ENCODE peak calls at places on chromosomes 11 and 22, in nine cellular contexts. S, Y, G, X, L, N, E, T and U are unnamed samples.

GRCh38 chr11:126332221-126332711 is 23.2 kb upstream of the ST3GAL4 start:
- DNase-seq in L (no peak), E (no peak), X (peak; percentile 80), T (peak; percentile 82), N (no peak), S (peak; percentile 50), G (no peak), Y (peak; percentile 58), U (peak; percentile 79)

GRCh38 chr11:62443390-62444201 is 24.8 kb downstream of the SCGB1A1 start:
- DNase-seq in L (no peak), T (no peak), G (no peak), N (no peak), S (no peak), E (peak; percentile 83), X (no peak), Y (peak; percentile 57), U (peak; percentile 25)

GRCh38 chr11:115741376-115741775 is 237.2 kb upstream of the CADM1 start:
- DNase-seq in N (no peak), X (no peak), T (peak; percentile 32), E (no peak), Y (no peak), G (no peak), L (no peak), S (no peak), U (no peak)

GRCh38 chr22:30575859-30576258 is 1.4 kb upstream of the GAL3ST1 start:
- DNase-seq in E (no peak), X (no peak), L (no peak), Y (no peak), S (no peak), T (no peak), G (no peak), N (no peak), U (no peak)

GRCh38 chr11:68340784-68341556 is 28.6 kb downstream of the LRP5 start:
- DNase-seq in L (no peak), X (no peak), N (peak; percentile 13), Y (no peak), G (no peak), E (no peak), T (no peak), S (no peak), U (no peak)

GRCh38 chr11:62108971-62109391 is 14.8 kb upstream of the INCENP start:
- DNase-seq in S (no peak), L (no peak), Y (no peak), X (no peak), G (no peak), E (no peak), T (peak; percentile 54), N (no peak), U (no peak)

GRCh38 chr11:45917286-45917622 is 423 bp downstream of the PEX16 start:
- DNase-seq in Y (no peak), E (no peak), L (no peak), G (no peak), X (no peak), S (no peak), T (no peak), N (no peak), U (no peak)

GRCh38 chr22:44137415-44137814 is 43.3 kb upstream of the PARVG start:
- DNase-seq in E (peak; percentile 33), Y (no peak), T (no peak), N (no peak), X (peak; percentile 23), L (no peak), G (no peak), S (no peak), U (no peak)

GRCh38 chr11:4068962-4069361 is 25.6 kb upstream of the RRM1 start:
- DNase-seq in T (no peak), Y (no peak), E (no peak), S (no peak), L (no peak), X (no peak), G (no peak), N (no peak), U (no peak)

GRCh38 chr11:25244126-25244525 is 747.3 kb downstream of the LUZP2 start:
- DNase-seq in E (no peak), N (no peak), T (no peak), X (no peak), S (no peak), L (no peak), G (no peak), Y (no peak), U (no peak)

GRCh38 chr11:73152861-73153483 is 10.9 kb upstream of the FCHSD2 start:
- DNase-seq in N (peak; percentile 46), Y (no peak), G (no peak), T (no peak), S (no peak), E (peak; percentile 48), L (peak; percentile 20), X (no peak), U (peak; percentile 68)

GRCh38 chr11:30342736-30343166 is 19.8 kb downstream of the ARL14EP start:
- DNase-seq in Y (no peak), T (no peak), X (no peak), E (no peak), L (no peak), N (no peak), G (no peak), S (no peak), U (no peak)

GRCh38 chr11:43576834-43577521 is 103.6 kb upstream of the HSD17B12 start:
- DNase-seq in L (no peak), N (no peak), G (no peak), T (no peak), E (no peak), S (no peak), Y (peak; percentile 26), X (no peak), U (no peak)

GRCh38 chr22:29658171-29658570 is 54.7 kb downstream of the NF2 start:
- DNase-seq in L (no peak), X (no peak), T (no peak), S (no peak), N (no peak), Y (no peak), G (no peak), E (no peak), U (no peak)

GRCh38 chr22:38455530-38456271 is 702 bp upstream of the KCNJ4 start:
- DNase-seq in T (no peak), S (no peak), E (no peak), Y (no peak), L (no peak), N (no peak), G (no peak), X (no peak), U (no peak)

GRCh38 chr22:36744791-36745190 is 31.1 kb downstream of the IFT27 start:
- DNase-seq in Y (no peak), S (no peak), N (no peak), E (peak; percentile 25), T (no peak), X (peak; percentile 18), L (no peak), G (no peak), U (no peak)

GRCh38 chr11:34757026-34757451 is 136.1 kb downstream of the EHF start:
- DNase-seq in Y (no peak), N (no peak), S (no peak), E (no peak), G (no peak), T (peak; percentile 31), L (no peak), X (no peak), U (no peak)

GRCh38 chr11:21988477-21988876 is 204.4 kb upstream of the ANO5 start:
- DNase-seq in G (no peak), X (no peak), Y (no peak), E (no peak), T (no peak), N (no peak), L (no peak), S (no peak), U (no peak)

GRCh38 chr11:134751825-134752224 is 339.8 kb upstream of the B3GAT1 start:
- DNase-seq in Y (no peak), X (no peak), T (no peak), N (no peak), L (no peak), S (no peak), G (no peak), E (no peak), U (no peak)

GRCh38 chr22:24076091-24076867 is 65.2 kb downstream of the CABIN1 start:
- DNase-seq in X (peak; percentile 40), Y (no peak), S (no peak), T (peak; percentile 29), G (no peak), L (no peak), N (no peak), E (peak; percentile 35), U (no peak)

GRCh38 chr22:46758867-46759290 is 3.6 kb upstream of the TBC1D22A start:
- DNase-seq in N (peak; percentile 57), L (peak; percentile 38), S (peak; percentile 32), G (no peak), X (no peak), E (no peak), T (peak; percentile 43), Y (peak; percentile 42), U (no peak)

GRCh38 chr11:125443767-125444311 is 52.2 kb downstream of the FEZ1 start:
- DNase-seq in G (no peak), S (no peak), Y (no peak), T (no peak), L (no peak), X (no peak), E (peak; percentile 28), N (no peak), U (no peak)

GRCh38 chr11:66951927-66952337 is 6.3 kb downstream of the PC start:
- DNase-seq in T (no peak), S (no peak), Y (no peak), G (no peak), N (no peak), X (no peak), L (no peak), E (no peak), U (peak; percentile 83)

GRCh38 chr11:46832511-46833214 is 13.4 kb downstream of the CKAP5 start:
- DNase-seq in E (no peak), T (no peak), L (no peak), G (no peak), Y (no peak), S (no peak), X (no peak), N (no peak), U (no peak)

GRCh38 chr22:18032455-18033101 is 8.2 kb upstream of the MICAL3 start:
- DNase-seq in T (peak; percentile 96), X (peak; percentile 33), N (no peak), Y (no peak), G (no peak), E (no peak), L (no peak), S (no peak), U (no peak)

GRCh38 chr22:42270178-42270511 is 308 bp downstream of the TCF20 start:
- DNase-seq in Y (no peak), G (no peak), N (no peak), T (no peak), X (no peak), S (no peak), L (no peak), E (no peak), U (no peak)

GRCh38 chr22:44260216-44261035 is 52.3 kb downstream of the SHISAL1 start:
- DNase-seq in E (peak; percentile 52), L (no peak), Y (no peak), N (no peak), X (peak; percentile 33), T (no peak), G (no peak), S (no peak), U (no peak)

GRCh38 chr22:24441406-24442351 is 14.3 kb downstream of the ADORA2A start:
- DNase-seq in L (no peak), G (no peak), Y (no peak), T (no peak), E (no peak), S (no peak), X (no peak), N (no peak), U (peak; percentile 10)

GRCh38 chr11:44622190-44622650 is 56.8 kb downstream of the CD82 start:
- DNase-seq in G (no peak), N (peak; percentile 1), X (peak; percentile 35), T (no peak), S (no peak), Y (no peak), E (peak; percentile 58), L (no peak), U (no peak)

GRCh38 chr11:2351701-2352100 is 25.4 kb upstream of the CD81 start:
- DNase-seq in G (no peak), L (no peak), T (no peak), N (no peak), X (no peak), E (no peak), S (no peak), Y (no peak), U (no peak)

GRCh38 chr11:77198440-77198849 is 70.4 kb downstream of the MYO7A start:
- DNase-seq in E (peak; percentile 50), S (no peak), L (no peak), N (no peak), T (no peak), Y (no peak), X (peak; percentile 42), G (no peak), U (peak; percentile 3)